ENCODE peak calls at places on chromosomes 1 and 21, in five cellular contexts. One of them, this sample, is unnamed.

GRCh38 chr1:91700332-91700731 is 185.6 kb downstream of the TGFBR3 start:
- DNase-seq in GOT3: no peak
- DNase-seq in stimulated activated CD4-positive, alpha-beta T cell treated with anti-CD3 and anti-CD28 coated beads, TNF-alpha, amount 100 ng/mL, for 4 hours: no peak
- DNase-seq in AG08396: peak; percentile 29
- DNase-seq in anterior cingulate cortex: no peak
- DNase-seq in this sample: peak; percentile 17

GRCh38 chr1:104878203-104878911 is 1128.7 kb downstream of the AMY1C start:
- DNase-seq in GOT3: no peak
- DNase-seq in stimulated activated CD4-positive, alpha-beta T cell treated with anti-CD3 and anti-CD28 coated beads, TNF-alpha, amount 100 ng/mL, for 4 hours: no peak
- DNase-seq in AG08396: no peak
- DNase-seq in anterior cingulate cortex: no peak
- DNase-seq in this sample: no peak

GRCh38 chr1:59971464-59971911 is 44.9 kb upstream of the CYP2J2 start:
- DNase-seq in GOT3: peak; percentile 31
- DNase-seq in stimulated activated CD4-positive, alpha-beta T cell treated with anti-CD3 and anti-CD28 coated beads, TNF-alpha, amount 100 ng/mL, for 4 hours: peak; percentile 6
- DNase-seq in AG08396: peak; percentile 83
- DNase-seq in anterior cingulate cortex: peak; percentile 64
- DNase-seq in this sample: peak; percentile 36

GRCh38 chr1:225942574-225942973 is 1.6 kb upstream of the LEFTY2 start:
- DNase-seq in GOT3: no peak
- DNase-seq in stimulated activated CD4-positive, alpha-beta T cell treated with anti-CD3 and anti-CD28 coated beads, TNF-alpha, amount 100 ng/mL, for 4 hours: no peak
- DNase-seq in AG08396: no peak
- DNase-seq in anterior cingulate cortex: no peak
- DNase-seq in this sample: no peak

GRCh38 chr21:16752109-16752508 is 760.7 kb upstream of the CXADR start:
- DNase-seq in GOT3: no peak
- DNase-seq in stimulated activated CD4-positive, alpha-beta T cell treated with anti-CD3 and anti-CD28 coated beads, TNF-alpha, amount 100 ng/mL, for 4 hours: no peak
- DNase-seq in AG08396: no peak
- DNase-seq in anterior cingulate cortex: no peak
- DNase-seq in this sample: no peak

GRCh38 chr1:67889940-67890567 is 56.8 kb upstream of the GNG12 start:
- DNase-seq in GOT3: no peak
- DNase-seq in stimulated activated CD4-positive, alpha-beta T cell treated with anti-CD3 and anti-CD28 coated beads, TNF-alpha, amount 100 ng/mL, for 4 hours: no peak
- DNase-seq in AG08396: peak; percentile 76
- DNase-seq in anterior cingulate cortex: no peak
- DNase-seq in this sample: no peak

GRCh38 chr1:228017356-228018124 is 10.7 kb downstream of the WNT3A start:
- DNase-seq in GOT3: no peak
- DNase-seq in stimulated activated CD4-positive, alpha-beta T cell treated with anti-CD3 and anti-CD28 coated beads, TNF-alpha, amount 100 ng/mL, for 4 hours: no peak
- DNase-seq in AG08396: no peak
- DNase-seq in anterior cingulate cortex: no peak
- DNase-seq in this sample: no peak

GRCh38 chr21:46099476-46099875 is 1.6 kb downstream of the COL6A2 start:
- DNase-seq in GOT3: no peak
- DNase-seq in stimulated activated CD4-positive, alpha-beta T cell treated with anti-CD3 and anti-CD28 coated beads, TNF-alpha, amount 100 ng/mL, for 4 hours: no peak
- DNase-seq in AG08396: peak; percentile 55
- DNase-seq in anterior cingulate cortex: no peak
- DNase-seq in this sample: no peak

GRCh38 chr1:201463071-201463552 is 5.9 kb downstream of the PHLDA3 start:
- DNase-seq in GOT3: no peak
- DNase-seq in stimulated activated CD4-positive, alpha-beta T cell treated with anti-CD3 and anti-CD28 coated beads, TNF-alpha, amount 100 ng/mL, for 4 hours: no peak
- DNase-seq in AG08396: no peak
- DNase-seq in anterior cingulate cortex: peak; percentile 49
- DNase-seq in this sample: no peak

GRCh38 chr1:3018051-3018471 is 3.2 kb upstream of the ACTRT2 start:
- DNase-seq in GOT3: no peak
- DNase-seq in stimulated activated CD4-positive, alpha-beta T cell treated with anti-CD3 and anti-CD28 coated beads, TNF-alpha, amount 100 ng/mL, for 4 hours: no peak
- DNase-seq in AG08396: no peak
- DNase-seq in anterior cingulate cortex: no peak
- DNase-seq in this sample: no peak

GRCh38 chr1:159012495-159012894 is 2.8 kb downstream of the IFI16 start:
- DNase-seq in GOT3: no peak
- DNase-seq in stimulated activated CD4-positive, alpha-beta T cell treated with anti-CD3 and anti-CD28 coated beads, TNF-alpha, amount 100 ng/mL, for 4 hours: no peak
- DNase-seq in AG08396: no peak
- DNase-seq in anterior cingulate cortex: no peak
- DNase-seq in this sample: peak; percentile 76

GRCh38 chr21:39344848-39345247 is 4.0 kb downstream of the HMGN1 start:
- DNase-seq in GOT3: no peak
- DNase-seq in stimulated activated CD4-positive, alpha-beta T cell treated with anti-CD3 and anti-CD28 coated beads, TNF-alpha, amount 100 ng/mL, for 4 hours: no peak
- DNase-seq in AG08396: no peak
- DNase-seq in anterior cingulate cortex: no peak
- DNase-seq in this sample: no peak

GRCh38 chr1:23013657-23014056 is 2.0 kb downstream of the TEX46 start:
- DNase-seq in GOT3: no peak
- DNase-seq in stimulated activated CD4-positive, alpha-beta T cell treated with anti-CD3 and anti-CD28 coated beads, TNF-alpha, amount 100 ng/mL, for 4 hours: no peak
- DNase-seq in AG08396: no peak
- DNase-seq in anterior cingulate cortex: no peak
- DNase-seq in this sample: peak; percentile 36

GRCh38 chr1:113415256-113416189 is 25.2 kb downstream of the MAGI3 start:
- DNase-seq in GOT3: no peak
- DNase-seq in stimulated activated CD4-positive, alpha-beta T cell treated with anti-CD3 and anti-CD28 coated beads, TNF-alpha, amount 100 ng/mL, for 4 hours: no peak
- DNase-seq in AG08396: no peak
- DNase-seq in anterior cingulate cortex: no peak
- DNase-seq in this sample: no peak